ENCODE peak calls at places on chromosomes 5 and 9, in eight cellular contexts. One of them, this sample, is unnamed.

GRCh38 chr5:180598316-180598701 is 7.0 kb upstream of the SCGB3A1 start:
- DNase-seq in suprapubic skin: peak
- DNase-seq in MM.1S: no peak
- DNase-seq in CD8-positive, alpha-beta T cell: no peak
- DNase-seq in ovary: peak
- DNase-seq in sigmoid colon: no peak
- DNase-seq in lower leg skin: no peak
- DNase-seq in AG04450: no peak
- DNase-seq in this sample: no peak

GRCh38 chr5:87361031-87361443 is 51.7 kb downstream of the CCNH start:
- DNase-seq in suprapubic skin: no peak
- DNase-seq in MM.1S: no peak
- DNase-seq in CD8-positive, alpha-beta T cell: no peak
- DNase-seq in ovary: no peak
- DNase-seq in sigmoid colon: no peak
- DNase-seq in lower leg skin: no peak
- DNase-seq in AG04450: peak
- DNase-seq in this sample: peak

GRCh38 chr5:91010090-91010489 is 373.0 kb downstream of the ARRDC3 start:
- DNase-seq in suprapubic skin: no peak
- DNase-seq in MM.1S: no peak
- DNase-seq in CD8-positive, alpha-beta T cell: no peak
- DNase-seq in ovary: no peak
- DNase-seq in sigmoid colon: no peak
- DNase-seq in lower leg skin: no peak
- DNase-seq in AG04450: no peak
- DNase-seq in this sample: no peak

GRCh38 chr5:15669826-15670225 is 169.8 kb downstream of the FBXL7 start:
- DNase-seq in suprapubic skin: no peak
- DNase-seq in MM.1S: no peak
- DNase-seq in CD8-positive, alpha-beta T cell: no peak
- DNase-seq in ovary: no peak
- DNase-seq in sigmoid colon: no peak
- DNase-seq in lower leg skin: no peak
- DNase-seq in AG04450: no peak
- DNase-seq in this sample: no peak

GRCh38 chr5:178325311-178326053 is 92.9 kb upstream of the PHYKPL start:
- DNase-seq in suprapubic skin: no peak
- DNase-seq in MM.1S: no peak
- DNase-seq in CD8-positive, alpha-beta T cell: no peak
- DNase-seq in ovary: no peak
- DNase-seq in sigmoid colon: no peak
- DNase-seq in lower leg skin: no peak
- DNase-seq in AG04450: no peak
- DNase-seq in this sample: no peak

GRCh38 chr5:65191554-65192126 is 290.1 kb downstream of the ADAMTS6 start:
- DNase-seq in suprapubic skin: no peak
- DNase-seq in MM.1S: peak
- DNase-seq in CD8-positive, alpha-beta T cell: no peak
- DNase-seq in ovary: no peak
- DNase-seq in sigmoid colon: no peak
- DNase-seq in lower leg skin: no peak
- DNase-seq in AG04450: no peak
- DNase-seq in this sample: no peak

GRCh38 chr5:157197088-157197487 is 16.4 kb downstream of the ITK start:
- DNase-seq in suprapubic skin: no peak
- DNase-seq in MM.1S: no peak
- DNase-seq in CD8-positive, alpha-beta T cell: peak
- DNase-seq in ovary: no peak
- DNase-seq in sigmoid colon: no peak
- DNase-seq in lower leg skin: no peak
- DNase-seq in AG04450: no peak
- DNase-seq in this sample: no peak

GRCh38 chr9:14030350-14030823 is 283.6 kb downstream of the NFIB start:
- DNase-seq in suprapubic skin: no peak
- DNase-seq in MM.1S: no peak
- DNase-seq in CD8-positive, alpha-beta T cell: no peak
- DNase-seq in ovary: no peak
- DNase-seq in sigmoid colon: no peak
- DNase-seq in lower leg skin: no peak
- DNase-seq in AG04450: peak
- DNase-seq in this sample: peak

GRCh38 chr5:6408260-6408596 is 29.9 kb upstream of the MED10 start:
- DNase-seq in suprapubic skin: no peak
- DNase-seq in MM.1S: no peak
- DNase-seq in CD8-positive, alpha-beta T cell: no peak
- DNase-seq in ovary: no peak
- DNase-seq in sigmoid colon: no peak
- DNase-seq in lower leg skin: peak
- DNase-seq in AG04450: no peak
- DNase-seq in this sample: no peak

GRCh38 chr9:33289501-33289900 is 815 bp upstream of the NFX1 start:
- DNase-seq in suprapubic skin: peak
- DNase-seq in MM.1S: no peak
- DNase-seq in CD8-positive, alpha-beta T cell: peak
- DNase-seq in ovary: peak
- DNase-seq in sigmoid colon: no peak
- DNase-seq in lower leg skin: peak
- DNase-seq in AG04450: no peak
- DNase-seq in this sample: no peak

DNA sequence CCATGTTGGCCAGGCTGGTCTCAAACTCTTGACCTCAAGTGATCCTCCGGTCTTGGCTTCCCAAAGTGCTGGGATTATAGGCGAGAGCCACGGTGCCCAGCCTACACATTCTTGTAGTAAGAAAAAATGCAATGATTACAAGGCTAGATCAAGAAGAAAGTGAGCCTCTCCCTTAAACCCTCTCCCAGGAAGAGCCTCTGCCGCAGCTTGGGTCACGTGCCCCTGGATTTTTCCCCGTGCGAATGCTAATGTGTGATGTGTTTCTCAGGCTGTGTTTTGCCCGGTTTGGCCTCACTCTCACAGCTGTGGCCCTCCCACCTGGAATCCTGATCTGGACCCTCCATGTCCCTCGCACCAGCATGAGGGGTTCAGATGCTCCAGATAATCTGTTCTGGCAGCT is 6.9 kb downstream of the PLPP7 start:
- DNase-seq in suprapubic skin: no peak
- DNase-seq in MM.1S: no peak
- DNase-seq in CD8-positive, alpha-beta T cell: no peak
- DNase-seq in ovary: no peak
- DNase-seq in sigmoid colon: no peak
- DNase-seq in lower leg skin: no peak
- DNase-seq in AG04450: no peak
- DNase-seq in this sample: no peak
- H3K4me3 ChIP-seq in suprapubic skin: no peak
- H3K4me3 ChIP-seq in MM.1S: no peak
- H3K4me3 ChIP-seq in CD8-positive, alpha-beta T cell: no peak
- H3K4me3 ChIP-seq in ovary: no peak
- H3K4me3 ChIP-seq in sigmoid colon: no peak
- H3K4me3 ChIP-seq in lower leg skin: no peak
- H3K4me3 ChIP-seq in AG04450: no peak
- H3K4me3 ChIP-seq in this sample: no peak

DNA sequence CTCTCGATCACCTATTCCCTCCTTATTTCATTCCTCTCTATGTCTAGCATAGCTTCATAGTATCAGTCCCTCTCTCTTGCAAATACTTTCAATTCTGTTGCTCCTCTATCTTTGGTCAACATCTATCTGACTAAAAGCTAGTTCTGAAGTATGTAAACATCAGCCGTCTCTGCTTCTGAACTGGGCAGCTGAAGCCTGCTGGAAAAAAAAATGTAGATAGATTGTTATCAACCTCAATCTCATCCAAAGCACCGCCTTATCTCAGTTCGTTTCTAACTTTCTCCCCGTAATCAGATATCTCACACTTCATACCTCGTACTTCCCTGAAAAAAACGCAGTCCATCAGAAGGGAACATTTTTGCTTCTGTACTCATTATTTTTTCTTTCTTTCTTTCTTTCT is 4.5 kb upstream of the SEMA6A start:
- DNase-seq in suprapubic skin: no peak
- DNase-seq in MM.1S: no peak
- DNase-seq in CD8-positive, alpha-beta T cell: no peak
- DNase-seq in ovary: no peak
- DNase-seq in sigmoid colon: no peak
- DNase-seq in lower leg skin: no peak
- DNase-seq in AG04450: no peak
- DNase-seq in this sample: no peak
- TF ChIP-seq CTCF in suprapubic skin: no peak
- TF ChIP-seq CTCF in MM.1S: no peak
- TF ChIP-seq CTCF in CD8-positive, alpha-beta T cell: no peak
- TF ChIP-seq CTCF in ovary: no peak
- TF ChIP-seq CTCF in sigmoid colon: no peak
- TF ChIP-seq CTCF in lower leg skin: no peak
- TF ChIP-seq CTCF in AG04450: no peak
- TF ChIP-seq CTCF in this sample: no peak

DNA sequence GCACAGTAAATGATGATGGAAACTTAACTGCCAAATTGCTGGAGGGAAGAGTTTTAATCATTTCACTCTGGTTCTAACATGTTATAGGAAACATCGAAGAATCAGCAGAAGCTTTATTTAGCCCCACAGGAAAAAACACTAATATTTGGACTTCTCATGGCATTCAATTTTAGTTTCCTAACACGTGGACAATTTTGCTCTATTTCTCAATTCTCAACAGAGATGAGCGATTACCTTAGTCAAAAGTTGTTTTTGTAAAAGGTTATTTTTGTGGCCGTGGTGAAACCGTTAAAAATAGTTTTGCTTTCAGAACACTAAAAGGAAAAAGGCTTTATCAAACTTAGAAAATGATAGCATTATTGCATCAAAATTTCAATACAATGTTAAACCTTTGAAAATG is 235.2 kb downstream of the PLK2 start:
- DNase-seq in suprapubic skin: no peak
- DNase-seq in MM.1S: peak
- DNase-seq in CD8-positive, alpha-beta T cell: no peak
- DNase-seq in ovary: no peak
- DNase-seq in sigmoid colon: no peak
- DNase-seq in lower leg skin: no peak
- DNase-seq in AG04450: no peak
- DNase-seq in this sample: no peak
- H3K4me3 ChIP-seq in suprapubic skin: no peak
- H3K4me3 ChIP-seq in MM.1S: peak
- H3K4me3 ChIP-seq in CD8-positive, alpha-beta T cell: no peak
- H3K4me3 ChIP-seq in ovary: no peak
- H3K4me3 ChIP-seq in sigmoid colon: no peak
- H3K4me3 ChIP-seq in lower leg skin: no peak
- H3K4me3 ChIP-seq in AG04450: no peak
- H3K4me3 ChIP-seq in this sample: no peak

DNA sequence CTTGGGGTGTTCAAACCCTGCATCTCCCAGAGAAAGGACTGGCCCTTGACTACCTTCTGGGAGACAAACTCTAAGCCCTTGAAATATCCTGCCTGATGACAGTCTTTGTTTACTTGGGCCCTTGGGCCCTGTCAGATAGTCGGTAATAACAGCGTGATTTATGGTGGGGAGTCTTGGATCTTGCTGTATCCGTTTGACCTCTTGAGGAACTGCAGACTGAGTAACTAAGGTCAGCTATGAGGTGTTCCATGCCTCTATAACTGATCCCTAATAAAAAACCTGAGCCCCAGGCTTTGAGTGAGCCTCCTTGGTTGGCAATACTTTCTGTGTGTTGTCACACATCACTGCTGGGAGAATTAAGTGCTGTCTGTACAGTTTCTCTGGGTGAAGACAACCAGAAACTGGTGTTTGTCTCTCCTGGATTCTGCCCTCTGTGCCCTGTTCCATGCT is 56.3 kb upstream of the ANKRD33B start:
- DNase-seq in suprapubic skin: no peak
- DNase-seq in MM.1S: no peak
- DNase-seq in CD8-positive, alpha-beta T cell: no peak
- DNase-seq in ovary: no peak
- DNase-seq in sigmoid colon: no peak
- DNase-seq in lower leg skin: no peak
- DNase-seq in AG04450: no peak
- DNase-seq in this sample: no peak
- TF ChIP-seq CTCF in suprapubic skin: no peak
- TF ChIP-seq CTCF in MM.1S: no peak
- TF ChIP-seq CTCF in CD8-positive, alpha-beta T cell: no peak
- TF ChIP-seq CTCF in ovary: no peak
- TF ChIP-seq CTCF in sigmoid colon: no peak
- TF ChIP-seq CTCF in lower leg skin: no peak
- TF ChIP-seq CTCF in AG04450: no peak
- TF ChIP-seq CTCF in this sample: no peak

GRCh38 chr5:84450617-84451414 is 66.1 kb upstream of the EDIL3 start:
- DNase-seq in suprapubic skin: no peak
- DNase-seq in MM.1S: peak
- DNase-seq in CD8-positive, alpha-beta T cell: no peak
- DNase-seq in ovary: no peak
- DNase-seq in sigmoid colon: no peak
- DNase-seq in lower leg skin: no peak
- DNase-seq in AG04450: no peak
- DNase-seq in this sample: no peak

GRCh38 chr5:84445049-84445685 is 60.5 kb upstream of the EDIL3 start:
- DNase-seq in suprapubic skin: no peak
- DNase-seq in MM.1S: no peak
- DNase-seq in CD8-positive, alpha-beta T cell: no peak
- DNase-seq in ovary: no peak
- DNase-seq in sigmoid colon: no peak
- DNase-seq in lower leg skin: no peak
- DNase-seq in AG04450: no peak
- DNase-seq in this sample: no peak
- H3K4me3 ChIP-seq in suprapubic skin: no peak
- H3K4me3 ChIP-seq in MM.1S: no peak
- H3K4me3 ChIP-seq in CD8-positive, alpha-beta T cell: no peak
- H3K4me3 ChIP-seq in ovary: no peak
- H3K4me3 ChIP-seq in sigmoid colon: no peak
- H3K4me3 ChIP-seq in lower leg skin: no peak
- H3K4me3 ChIP-seq in AG04450: no peak
- H3K4me3 ChIP-seq in this sample: no peak